ENCODE peak calls at places on chromosomes 4 and X, in nine cellular contexts. U, R, L, D, M, F, W, K and I are unnamed samples. For H3K27me3, the result is how much of the 10 kb centered on the place peaks cover.

GRCh38 chr4:158578476-158578875 is 56.8 kb downstream of the RXFP1 start:
- DNase-seq in U (no peak), R (no peak), L (no peak), D (no peak), M (no peak), F (no peak), W (peak), K (no peak), I (peak)

GRCh38 chr4:83606898-83607297 is 71.0 kb downstream of the GPAT3 start:
- DNase-seq in U (no peak), R (no peak), L (no peak), D (no peak), M (no peak), F (no peak), W (no peak), K (no peak), I (no peak)

GRCh38 chrX:6729581-6729980 is 194.7 kb upstream of the VCX3A start:
- DNase-seq in U (no peak), R (no peak), L (no peak), D (no peak), M (peak), F (no peak), W (no peak), K (no peak), I (peak)

GRCh38 chr4:56468097-56468422 is 643 bp downstream of the SRP72 start:
- DNase-seq in U (no peak), R (no peak), L (peak), D (peak), M (peak), F (no peak), W (peak), K (peak), I (peak)

GRCh38 chr4:89640620-89641366 is 196.2 kb downstream of the SNCA start:
- DNase-seq in U (peak), R (no peak), L (no peak), D (no peak), M (no peak), F (no peak), W (peak), K (peak), I (peak)

GRCh38 chr4:130131536-130131935 is 1035.6 kb downstream of the C4orf33 start:
- DNase-seq in U (no peak), R (no peak), L (no peak), D (no peak), M (no peak), F (no peak), W (no peak), K (no peak), I (no peak)

GRCh38 chr4:128249787-128250668 is 37.6 kb downstream of the PGRMC2 start:
- DNase-seq in U (no peak), R (no peak), L (no peak), D (no peak), M (no peak), F (no peak), W (peak), K (no peak), I (no peak)

GRCh38 chr4:166198041-166198440 is 325.0 kb downstream of the TLL1 start:
- DNase-seq in U (no peak), R (no peak), L (no peak), D (no peak), M (no peak), F (no peak), W (no peak), K (no peak), I (no peak)

GRCh38 chr4:113998531-113998930 is 19.1 kb upstream of the ARSJ start:
- DNase-seq in U (no peak), R (no peak), L (no peak), D (no peak), M (no peak), F (no peak), W (no peak), K (no peak), I (no peak)

GRCh38 chr4:8911311-8912088 is 39.9 kb upstream of the HMX1 start:
- DNase-seq in U (no peak), R (peak), L (peak), D (no peak), M (peak), F (peak), W (no peak), K (peak), I (no peak)

GRCh38 chr4:68451246-68452211 is 4.3 kb downstream of the TMPRSS11E start:
- DNase-seq in U (no peak), R (no peak), L (no peak), D (no peak), M (no peak), F (no peak), W (no peak), K (no peak), I (peak)

GRCh38 chrX:129654652-129655546 is at the start of gene APLN:
- DNase-seq in U (peak), R (no peak), L (no peak), D (no peak), M (peak), F (no peak), W (no peak), K (peak), I (no peak)

GRCh38 chrX:39681885-39682284 is 415.9 kb downstream of the BCOR start:
- DNase-seq in U (no peak), R (no peak), L (no peak), D (no peak), M (no peak), F (no peak), W (no peak), K (no peak), I (no peak)

GRCh38 chrX:6149231-6149870 is 79.3 kb downstream of the NLGN4X start:
- DNase-seq in U (no peak), R (no peak), L (no peak), D (no peak), M (no peak), F (no peak), W (no peak), K (no peak), I (no peak)

GRCh38 chrX:65706041-65706828 is 38.8 kb downstream of the MSN start:
- DNase-seq in U (no peak), R (no peak), L (peak), D (no peak), M (no peak), F (no peak), W (no peak), K (peak), I (peak)

GRCh38 chr4:116952530-116953108 is 132.8 kb downstream of the TRAM1L1 start:
- DNase-seq in U (no peak), R (no peak), L (peak), D (no peak), M (no peak), F (no peak), W (no peak), K (no peak), I (no peak)

GRCh38 chrX:82362550-82362949 is 1145.5 kb upstream of the POU3F4 start:
- DNase-seq in U (no peak), R (no peak), L (no peak), D (no peak), M (no peak), F (no peak), W (no peak), K (no peak), I (no peak)

GRCh38 chrX:24659106-24659505 is 12.0 kb upstream of the PCYT1B start:
- DNase-seq in U (no peak), R (no peak), L (no peak), D (no peak), M (no peak), F (no peak), W (no peak), K (no peak), I (no peak)

GRCh38 chr4:150217192-150217591 is 138.9 kb downstream of the DCLK2 start:
- DNase-seq in U (peak), R (no peak), L (no peak), D (no peak), M (no peak), F (no peak), W (no peak), K (no peak), I (peak)

GRCh38 chr4:826508-827208 is 729 bp upstream of the CPLX1 start:
- DNase-seq in U (no peak), R (no peak), L (peak), D (no peak), M (no peak), F (peak), W (no peak), K (peak), I (no peak)
- H3K27me3 ChIP-seq in U (half or more), R (half or more), L (half or more), D (under half), M (half or more), F (half or more), W (under half), K (under half), I (under half)

GRCh38 chrX:15881498-15881897 is 26.9 kb upstream of the AP1S2 start:
- DNase-seq in U (no peak), R (no peak), L (no peak), D (no peak), M (no peak), F (no peak), W (no peak), K (no peak), I (no peak)
- H3K27me3 ChIP-seq in U (under half), R (under half), L (under half), D (under half), M (under half), F (under half), W (under half), K (under half), I (under half)

GRCh38 chr4:15712214-15712613 is 9.3 kb downstream of the BST1 start:
- DNase-seq in U (no peak), R (no peak), L (no peak), D (no peak), M (no peak), F (no peak), W (no peak), K (no peak), I (no peak)
- H3K27me3 ChIP-seq in U (under half), R (under half), L (under half), D (under half), M (under half), F (under half), W (under half), K (under half), I (under half)

DNA sequence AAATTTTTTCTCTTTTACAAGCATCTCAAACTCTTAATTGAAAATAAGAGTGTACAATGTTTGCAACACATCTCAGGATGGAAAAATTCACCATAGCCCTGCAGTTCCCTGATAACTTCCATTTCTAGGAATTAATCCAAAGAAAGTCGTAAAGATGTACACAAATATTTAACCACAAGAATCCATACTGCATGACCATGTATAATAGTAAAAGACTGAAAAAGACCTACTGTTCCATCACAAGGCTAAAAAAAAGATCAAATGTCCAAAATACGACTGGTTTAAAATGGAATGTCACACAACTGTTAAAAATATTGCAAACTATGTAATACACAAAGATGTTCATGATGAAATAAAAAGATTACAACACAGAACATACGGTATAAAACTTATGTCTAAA is 32.1 kb downstream of the HUWE1 start:
- DNase-seq in U (no peak), R (no peak), L (no peak), D (no peak), M (no peak), F (no peak), W (no peak), K (no peak), I (no peak)
- H3K27me3 ChIP-seq in U (under half), R (under half), L (under half), D (under half), M (under half), F (under half), W (under half), K (under half), I (under half)